ENCODE peak calls at places on chromosomes 3 and 15, in five cellular contexts. One of them, this sample, is unnamed.
A peak's percentile ranks its signal among the peaks of the same experiment; 100 is the strongest.

GRCh38 chr15:74642328-74642723 is 26.7 kb downstream of the CLK3 start:
- DNase-seq in uterus: no peak
- DNase-seq in colonic mucosa: no peak
- DNase-seq in cardiac fibroblast: no peak
- DNase-seq in fibroblast of lung: no peak
- DNase-seq in this sample: no peak

GRCh38 chr15:96270581-96271172 is 59.8 kb upstream of the NR2F2 start:
- DNase-seq in uterus: no peak
- DNase-seq in colonic mucosa: no peak
- DNase-seq in cardiac fibroblast: peak; percentile 70
- DNase-seq in fibroblast of lung: peak; percentile 77
- DNase-seq in this sample: peak; percentile 33

GRCh38 chr15:74500401-74500800 is 39.4 kb upstream of the UBL7 start:
- DNase-seq in uterus: no peak
- DNase-seq in colonic mucosa: no peak
- DNase-seq in cardiac fibroblast: no peak
- DNase-seq in fibroblast of lung: no peak
- DNase-seq in this sample: no peak

GRCh38 chr3:141152801-141153678 is 78.6 kb upstream of the PXYLP1 start:
- DNase-seq in uterus: no peak
- DNase-seq in colonic mucosa: no peak
- DNase-seq in cardiac fibroblast: no peak
- DNase-seq in fibroblast of lung: no peak
- DNase-seq in this sample: no peak

GRCh38 chr3:177071496-177072156 is 125.7 kb downstream of the TBL1XR1 start:
- DNase-seq in uterus: no peak
- DNase-seq in colonic mucosa: no peak
- DNase-seq in cardiac fibroblast: no peak
- DNase-seq in fibroblast of lung: no peak
- DNase-seq in this sample: no peak

GRCh38 chr3:83438177-83438576 is 1520.6 kb upstream of the CADM2 start:
- DNase-seq in uterus: no peak
- DNase-seq in colonic mucosa: no peak
- DNase-seq in cardiac fibroblast: peak; percentile 0
- DNase-seq in fibroblast of lung: peak; percentile 77
- DNase-seq in this sample: no peak

GRCh38 chr15:62606376-62607164 is 436.0 kb upstream of the TPM1 start:
- DNase-seq in uterus: no peak
- DNase-seq in colonic mucosa: no peak
- DNase-seq in cardiac fibroblast: peak; percentile 99
- DNase-seq in fibroblast of lung: peak; percentile 100
- DNase-seq in this sample: peak; percentile 100

GRCh38 chr3:15681668-15682067 is 80.1 kb downstream of the BTD start:
- DNase-seq in uterus: no peak
- DNase-seq in colonic mucosa: no peak
- DNase-seq in cardiac fibroblast: no peak
- DNase-seq in fibroblast of lung: no peak
- DNase-seq in this sample: peak; percentile 49

GRCh38 chr3:33173103-33173502 is 45.5 kb downstream of the SUSD5 start:
- DNase-seq in uterus: no peak
- DNase-seq in colonic mucosa: no peak
- DNase-seq in cardiac fibroblast: no peak
- DNase-seq in fibroblast of lung: no peak
- DNase-seq in this sample: no peak

GRCh38 chr15:60713096-60714084 is 234.4 kb upstream of the ICE2 start:
- DNase-seq in uterus: peak; percentile 32
- DNase-seq in colonic mucosa: no peak
- DNase-seq in cardiac fibroblast: peak; percentile 77
- DNase-seq in fibroblast of lung: peak; percentile 75
- DNase-seq in this sample: peak; percentile 43

GRCh38 chr3:154783053-154784037 is 296.8 kb upstream of the MME start:
- DNase-seq in uterus: no peak
- DNase-seq in colonic mucosa: no peak
- DNase-seq in cardiac fibroblast: no peak
- DNase-seq in fibroblast of lung: no peak
- DNase-seq in this sample: no peak

GRCh38 chr15:59994855-59995557 is 9.1 kb upstream of the FOXB1 start:
- DNase-seq in uterus: no peak
- DNase-seq in colonic mucosa: no peak
- DNase-seq in cardiac fibroblast: no peak
- DNase-seq in fibroblast of lung: no peak
- DNase-seq in this sample: no peak

GRCh38 chr3:171980578-171981270 is 58.7 kb upstream of the FNDC3B start:
- DNase-seq in uterus: no peak
- DNase-seq in colonic mucosa: no peak
- DNase-seq in cardiac fibroblast: peak; percentile 61
- DNase-seq in fibroblast of lung: peak; percentile 60
- DNase-seq in this sample: peak; percentile 36

GRCh38 chr3:173744479-173744878 is 346.9 kb downstream of the NLGN1 start:
- DNase-seq in uterus: no peak
- DNase-seq in colonic mucosa: no peak
- DNase-seq in cardiac fibroblast: no peak
- DNase-seq in fibroblast of lung: no peak
- DNase-seq in this sample: no peak

GRCh38 chr3:126125781-126126251 is 41.9 kb upstream of the SLC41A3 start:
- DNase-seq in uterus: peak; percentile 3
- DNase-seq in colonic mucosa: peak; percentile 5
- DNase-seq in cardiac fibroblast: no peak
- DNase-seq in fibroblast of lung: no peak
- DNase-seq in this sample: no peak

GRCh38 chr3:58608648-58609047 is 31.5 kb upstream of the FAM107A start:
- DNase-seq in uterus: no peak
- DNase-seq in colonic mucosa: no peak
- DNase-seq in cardiac fibroblast: no peak
- DNase-seq in fibroblast of lung: peak; percentile 18
- DNase-seq in this sample: no peak

GRCh38 chr15:94021621-94022320 is 209.6 kb upstream of the MCTP2 start:
- DNase-seq in uterus: peak; percentile 56
- DNase-seq in colonic mucosa: no peak
- DNase-seq in cardiac fibroblast: no peak
- DNase-seq in fibroblast of lung: no peak
- DNase-seq in this sample: no peak

GRCh38 chr3:13192471-13193213 is 119.4 kb upstream of the IQSEC1 start:
- DNase-seq in uterus: no peak
- DNase-seq in colonic mucosa: no peak
- DNase-seq in cardiac fibroblast: no peak
- DNase-seq in fibroblast of lung: no peak
- DNase-seq in this sample: no peak
- TF ChIP-seq CTCF in uterus: no peak
- TF ChIP-seq CTCF in colonic mucosa: no peak
- TF ChIP-seq CTCF in cardiac fibroblast: peak; percentile 26
- TF ChIP-seq CTCF in fibroblast of lung: no peak
- TF ChIP-seq CTCF in this sample: peak; percentile 34

DNA sequence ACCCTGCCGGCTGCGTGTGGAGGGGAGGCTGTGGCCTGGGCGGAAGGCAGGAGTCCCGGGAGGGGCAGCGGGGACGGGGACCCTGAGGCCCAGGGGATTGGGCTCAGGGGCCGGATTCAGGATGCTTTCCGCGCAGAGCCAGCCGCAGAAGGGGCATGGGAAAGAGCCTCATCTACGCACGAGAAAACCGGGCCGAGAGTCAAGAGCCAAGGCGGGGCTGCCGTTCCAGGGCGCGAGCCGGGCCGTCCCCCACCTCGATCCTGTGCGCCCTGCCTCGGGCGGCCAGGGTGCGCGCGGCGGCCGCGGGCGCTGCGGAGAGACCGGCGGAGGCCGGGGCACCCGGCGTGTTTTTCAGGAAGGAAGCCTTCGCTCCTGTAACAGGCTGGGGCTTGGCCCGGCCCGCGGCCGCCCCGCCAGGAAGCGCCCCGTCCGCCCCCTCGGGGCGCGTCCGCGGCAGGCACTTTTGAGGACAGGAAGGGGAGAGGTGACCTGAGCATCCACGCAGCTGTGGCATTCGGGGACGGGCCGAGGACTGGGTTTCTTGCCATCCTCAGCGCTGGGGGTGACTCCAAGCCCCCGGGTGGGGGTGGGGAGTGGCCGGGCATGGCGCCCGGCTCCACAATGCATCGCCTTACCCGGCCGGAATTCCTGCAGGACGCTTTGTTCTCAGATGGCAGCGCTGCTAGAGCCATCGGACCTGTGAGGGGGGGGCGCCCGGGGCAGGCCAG is 62.3 kb upstream of the GATA2 start:
- DNase-seq in uterus: peak; percentile 76
- DNase-seq in colonic mucosa: no peak
- DNase-seq in cardiac fibroblast: no peak
- DNase-seq in fibroblast of lung: no peak
- DNase-seq in this sample: no peak
- H3K4me3 ChIP-seq in uterus: no peak overlapping the region
- H3K4me3 ChIP-seq in colonic mucosa: no peak overlapping the region
- H3K4me3 ChIP-seq in cardiac fibroblast: no peak overlapping the region
- H3K4me3 ChIP-seq in fibroblast of lung: no peak overlapping the region
- H3K4me3 ChIP-seq in this sample: no peak overlapping the region

GRCh38 chr3:31878231-31878838 is 102.7 kb downstream of the OSBPL10 start:
- DNase-seq in uterus: no peak
- DNase-seq in colonic mucosa: no peak
- DNase-seq in cardiac fibroblast: peak; percentile 70
- DNase-seq in fibroblast of lung: peak; percentile 76
- DNase-seq in this sample: peak; percentile 68

GRCh38 chr3:31879365-31879764 is 101.7 kb downstream of the OSBPL10 start:
- DNase-seq in uterus: no peak
- DNase-seq in colonic mucosa: no peak
- DNase-seq in cardiac fibroblast: no peak
- DNase-seq in fibroblast of lung: no peak
- DNase-seq in this sample: no peak

GRCh38 chr3:31880482-31881078 is 100.5 kb downstream of the OSBPL10 start:
- DNase-seq in uterus: no peak
- DNase-seq in colonic mucosa: no peak
- DNase-seq in cardiac fibroblast: no peak
- DNase-seq in fibroblast of lung: no peak
- DNase-seq in this sample: no peak

GRCh38 chr3:31882431-31882830 is 98.6 kb downstream of the OSBPL10 start:
- DNase-seq in uterus: no peak
- DNase-seq in colonic mucosa: no peak
- DNase-seq in cardiac fibroblast: no peak
- DNase-seq in fibroblast of lung: no peak
- DNase-seq in this sample: no peak

DNA sequence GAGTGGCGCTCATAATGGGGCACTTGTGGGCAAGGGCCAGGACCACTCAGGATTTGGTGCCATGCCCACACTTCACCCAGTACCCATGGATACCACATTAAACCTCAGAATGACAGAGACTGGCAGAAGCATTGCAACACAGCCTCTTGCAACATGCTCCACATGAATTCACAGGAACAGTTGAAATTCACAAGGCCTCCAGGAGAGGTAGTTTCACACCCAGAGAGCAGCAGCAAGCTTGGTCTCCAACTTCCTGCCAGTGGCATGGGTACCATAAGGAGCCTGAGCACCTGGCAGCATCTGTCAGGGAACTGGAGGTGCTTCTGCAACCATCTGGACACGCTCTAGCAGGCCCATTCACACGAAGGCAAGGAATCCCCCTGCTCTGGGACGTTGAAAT is 101.0 kb downstream of the OSBPL10 start:
- DNase-seq in uterus: no peak
- DNase-seq in colonic mucosa: no peak
- DNase-seq in cardiac fibroblast: peak; percentile 50
- DNase-seq in fibroblast of lung: no peak
- DNase-seq in this sample: peak; percentile 27
- TF ChIP-seq CTCF in uterus: no peak
- TF ChIP-seq CTCF in colonic mucosa: no peak
- TF ChIP-seq CTCF in cardiac fibroblast: peak; percentile 6
- TF ChIP-seq CTCF in fibroblast of lung: no peak
- TF ChIP-seq CTCF in this sample: peak; percentile 8

DNA sequence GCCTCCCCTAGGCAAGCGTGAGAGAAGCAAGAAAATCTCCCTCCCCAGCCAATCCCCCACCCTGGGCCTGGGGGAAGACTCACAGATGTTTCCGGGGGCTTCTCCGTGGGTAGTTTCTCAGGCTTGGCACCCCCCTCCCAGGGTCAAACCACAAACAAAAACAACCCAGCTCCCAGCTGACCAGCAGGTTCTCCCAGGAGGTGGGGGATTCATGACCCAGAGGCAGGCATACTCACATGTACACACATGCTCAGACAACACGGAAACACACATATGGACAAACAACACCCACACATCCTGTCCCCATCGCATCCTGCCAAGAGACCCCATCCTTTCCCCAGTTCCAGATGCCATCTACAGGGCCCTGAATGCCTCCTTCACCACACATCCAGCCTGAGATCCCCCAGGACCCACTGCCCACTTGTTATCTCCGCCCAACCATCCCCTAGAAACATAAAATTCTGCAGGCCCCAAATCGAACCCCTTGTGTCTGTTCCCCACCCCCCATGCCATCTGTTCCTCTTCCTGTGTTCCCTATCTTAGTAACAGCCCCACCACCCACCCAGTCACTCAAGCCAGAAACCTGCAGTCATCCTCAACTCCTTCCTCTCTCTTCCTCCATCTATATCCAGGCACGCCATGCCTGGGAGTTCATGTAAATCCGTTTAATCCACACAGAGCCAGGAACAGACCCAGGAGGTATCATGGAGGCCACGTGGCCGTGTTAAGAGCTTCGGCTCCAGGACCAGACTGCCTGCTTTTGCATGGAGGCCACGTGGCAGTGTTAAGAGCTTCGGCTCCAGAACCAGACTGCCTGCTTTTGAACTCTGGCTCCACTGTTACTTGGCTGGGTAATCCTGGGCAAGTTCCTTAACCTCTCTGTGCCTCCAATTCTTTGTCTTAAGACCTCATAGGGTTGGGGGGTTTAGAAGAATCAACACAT is 5.0 kb downstream of the CSRNP1 start:
- DNase-seq in uterus: no peak
- DNase-seq in colonic mucosa: no peak
- DNase-seq in cardiac fibroblast: peak; percentile 57
- DNase-seq in fibroblast of lung: peak; percentile 58
- DNase-seq in this sample: peak; percentile 33
- H3K4me3 ChIP-seq in uterus: no peak overlapping the region
- H3K4me3 ChIP-seq in colonic mucosa: peak overlapping the region; percentile 13
- H3K4me3 ChIP-seq in cardiac fibroblast: peak overlapping the region; percentile 6
- H3K4me3 ChIP-seq in fibroblast of lung: no peak overlapping the region
- H3K4me3 ChIP-seq in this sample: peak overlapping the region; percentile 20

DNA sequence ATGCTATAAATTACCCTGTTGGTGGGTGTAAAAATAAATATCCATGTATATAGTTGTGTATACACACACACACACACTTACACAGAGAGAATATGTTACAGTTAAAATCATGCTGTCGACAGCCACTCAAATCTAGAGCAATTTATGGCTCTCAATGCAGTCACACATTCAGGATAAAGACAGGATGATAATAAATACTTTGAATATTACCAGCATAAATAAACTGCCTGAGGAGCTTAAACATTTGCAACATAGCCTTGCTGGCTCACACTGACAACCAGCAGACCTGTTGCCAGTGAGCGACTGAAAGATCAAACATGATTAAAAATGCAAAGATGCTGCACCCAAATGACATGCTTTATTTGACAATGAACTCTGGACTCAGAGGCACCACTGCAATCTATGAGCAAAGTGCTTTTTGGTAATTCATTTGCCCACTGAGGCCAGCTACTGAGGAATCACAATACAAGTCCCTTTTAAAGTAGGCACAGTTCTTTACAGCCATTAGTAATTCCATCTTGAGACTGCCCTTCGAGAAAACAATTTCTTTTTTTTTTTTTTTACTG is 458.9 kb downstream of the FHIT start:
- DNase-seq in uterus: no peak
- DNase-seq in colonic mucosa: no peak
- DNase-seq in cardiac fibroblast: no peak
- DNase-seq in fibroblast of lung: no peak
- DNase-seq in this sample: no peak
- TF ChIP-seq CTCF in uterus: no peak
- TF ChIP-seq CTCF in colonic mucosa: no peak
- TF ChIP-seq CTCF in cardiac fibroblast: no peak
- TF ChIP-seq CTCF in fibroblast of lung: no peak
- TF ChIP-seq CTCF in this sample: no peak

This sample was measured in AG10803.